ENCODE peak calls at places on chromosome 5, in four cellular contexts. One of them, this sample, is unnamed.

GRCh38 chr5:113047234-113047633 is 70.6 kb downstream of the DCP2 start:
- DNase-seq in breast epithelium: no peak
- DNase-seq in spleen: no peak
- DNase-seq in fibroblast of lung: no peak
- DNase-seq in this sample: no peak

GRCh38 chr5:53381-54174 is 38.4 kb upstream of the PLEKHG4B start:
- DNase-seq in fibroblast of lung: no peak
- DNase-seq in spleen: no peak
- DNase-seq in breast epithelium: no peak
- DNase-seq in this sample: no peak

GRCh38 chr5:177569894-177570293 is 15.5 kb upstream of the FAM193B start:
- DNase-seq in breast epithelium: no peak
- DNase-seq in fibroblast of lung: no peak
- DNase-seq in spleen: no peak
- DNase-seq in this sample: no peak

GRCh38 chr5:158877706-158878105 is 222.0 kb downstream of the EBF1 start:
- DNase-seq in breast epithelium: no peak
- DNase-seq in fibroblast of lung: no peak
- DNase-seq in spleen: no peak
- DNase-seq in this sample: no peak

GRCh38 chr5:50969207-50970145 is 303.0 kb downstream of the PARP8 start:
- DNase-seq in fibroblast of lung: no peak
- DNase-seq in breast epithelium: no peak
- DNase-seq in spleen: peak
- DNase-seq in this sample: no peak

GRCh38 chr5:77437194-77437593 is 54.9 kb downstream of the WDR41 start:
- DNase-seq in fibroblast of lung: no peak
- DNase-seq in breast epithelium: no peak
- DNase-seq in spleen: no peak
- DNase-seq in this sample: no peak

GRCh38 chr5:126234563-126235195 is 188.5 kb upstream of the GRAMD2B start:
- DNase-seq in breast epithelium: no peak
- DNase-seq in fibroblast of lung: peak
- DNase-seq in spleen: no peak
- DNase-seq in this sample: no peak

GRCh38 chr5:91521313-91521712 is 138.2 kb upstream of the ARRDC3 start:
- DNase-seq in spleen: no peak
- DNase-seq in breast epithelium: no peak
- DNase-seq in fibroblast of lung: no peak
- DNase-seq in this sample: no peak

GRCh38 chr5:73501406-73501805 is 3.2 kb downstream of the BTF3 start:
- DNase-seq in spleen: no peak
- DNase-seq in fibroblast of lung: no peak
- DNase-seq in breast epithelium: no peak
- DNase-seq in this sample: no peak

GRCh38 chr5:73482383-73483193 is 15.7 kb upstream of the BTF3 start:
- DNase-seq in spleen: no peak
- DNase-seq in breast epithelium: no peak
- DNase-seq in fibroblast of lung: peak
- DNase-seq in this sample: peak

GRCh38 chr5:144206136-144206535 is 35.5 kb downstream of the KCTD16 start:
- DNase-seq in spleen: no peak
- DNase-seq in breast epithelium: no peak
- DNase-seq in fibroblast of lung: no peak
- DNase-seq in this sample: no peak

GRCh38 chr5:37727238-37727637 is 112.6 kb downstream of the GDNF start:
- DNase-seq in fibroblast of lung: no peak
- DNase-seq in breast epithelium: no peak
- DNase-seq in spleen: no peak
- DNase-seq in this sample: no peak

GRCh38 chr5:89230178-89230577 is 347.2 kb upstream of the MEF2C start:
- DNase-seq in breast epithelium: no peak
- DNase-seq in spleen: no peak
- DNase-seq in fibroblast of lung: no peak
- DNase-seq in this sample: no peak

GRCh38 chr5:93673555-93673954 is 67.8 kb downstream of the POU5F2 start:
- DNase-seq in spleen: no peak
- DNase-seq in breast epithelium: no peak
- DNase-seq in fibroblast of lung: no peak
- DNase-seq in this sample: no peak

GRCh38 chr5:9712506-9713285 is 82.5 kb upstream of the TAS2R1 start:
- DNase-seq in breast epithelium: no peak
- DNase-seq in fibroblast of lung: peak
- DNase-seq in spleen: no peak
- DNase-seq in this sample: peak

GRCh38 chr5:77066191-77066590 is 20.9 kb downstream of the ZBED3 start:
- DNase-seq in breast epithelium: no peak
- DNase-seq in spleen: no peak
- DNase-seq in fibroblast of lung: no peak
- DNase-seq in this sample: no peak

GRCh38 chr5:14871084-14871572 is 450 bp downstream of the ANKH start:
- DNase-seq in fibroblast of lung: no peak
- DNase-seq in spleen: peak
- DNase-seq in breast epithelium: peak
- DNase-seq in this sample: no peak

GRCh38 chr5:67140413-67140812 is 56.2 kb downstream of the CD180 start:
- DNase-seq in spleen: no peak
- DNase-seq in fibroblast of lung: no peak
- DNase-seq in breast epithelium: no peak
- DNase-seq in this sample: no peak

GRCh38 chr5:124816381-124816780 is 69.9 kb upstream of the ZNF608 start:
- DNase-seq in fibroblast of lung: no peak
- DNase-seq in spleen: no peak
- DNase-seq in breast epithelium: no peak
- DNase-seq in this sample: no peak

GRCh38 chr5:28301676-28302075 is 1263.3 kb upstream of the CDH9 start:
- DNase-seq in breast epithelium: no peak
- DNase-seq in fibroblast of lung: peak
- DNase-seq in spleen: no peak
- DNase-seq in this sample: no peak

GRCh38 chr5:54693936-54694510 is 176.5 kb downstream of the SNX18 start:
- DNase-seq in fibroblast of lung: no peak
- DNase-seq in breast epithelium: no peak
- DNase-seq in spleen: no peak
- DNase-seq in this sample: no peak

GRCh38 chr5:179800696-179801201 is 5.9 kb downstream of the MGAT4B start:
- DNase-seq in fibroblast of lung: no peak
- DNase-seq in breast epithelium: no peak
- DNase-seq in spleen: peak
- DNase-seq in this sample: no peak

GRCh38 chr5:92548351-92548750 is 1032.7 kb downstream of the NR2F1-AS1 start:
- DNase-seq in breast epithelium: no peak
- DNase-seq in spleen: no peak
- DNase-seq in fibroblast of lung: peak
- DNase-seq in this sample: no peak

GRCh38 chr5:14200312-14200990 is 57.3 kb downstream of the TRIO start:
- DNase-seq in fibroblast of lung: no peak
- DNase-seq in spleen: no peak
- DNase-seq in breast epithelium: no peak
- DNase-seq in this sample: no peak

GRCh38 chr5:161190778-161191177 is 338.8 kb upstream of the ATP10B start:
- DNase-seq in breast epithelium: no peak
- DNase-seq in fibroblast of lung: no peak
- DNase-seq in spleen: no peak
- DNase-seq in this sample: no peak

GRCh38 chr5:22926574-22926973 is 73.4 kb upstream of the CDH12 start:
- DNase-seq in fibroblast of lung: peak
- DNase-seq in spleen: no peak
- DNase-seq in breast epithelium: no peak
- DNase-seq in this sample: no peak

GRCh38 chr5:43570487-43571158 is 13.7 kb upstream of the PAIP1 start:
- DNase-seq in breast epithelium: no peak
- DNase-seq in spleen: no peak
- DNase-seq in fibroblast of lung: no peak
- DNase-seq in this sample: no peak

GRCh38 chr5:32865475-32865874 is 154.4 kb downstream of the NPR3 start:
- DNase-seq in breast epithelium: no peak
- DNase-seq in fibroblast of lung: no peak
- DNase-seq in spleen: no peak
- DNase-seq in this sample: peak

GRCh38 chr5:176413709-176414191 is 2.6 kb downstream of the CLTB start:
- DNase-seq in breast epithelium: no peak
- DNase-seq in spleen: no peak
- DNase-seq in fibroblast of lung: no peak
- DNase-seq in this sample: no peak

GRCh38 chr5:2387224-2388004 is 364.1 kb downstream of the IRX2 start:
- DNase-seq in fibroblast of lung: peak
- DNase-seq in spleen: no peak
- DNase-seq in breast epithelium: no peak
- DNase-seq in this sample: no peak

GRCh38 chr5:177362102-177362868 is 4.6 kb downstream of the RGS14 start:
- DNase-seq in breast epithelium: no peak
- DNase-seq in fibroblast of lung: no peak
- DNase-seq in spleen: no peak
- DNase-seq in this sample: no peak

GRCh38 chr5:135457424-135458071 is 5.4 kb upstream of the TIFAB start:
- DNase-seq in fibroblast of lung: peak
- DNase-seq in breast epithelium: no peak
- DNase-seq in spleen: peak
- DNase-seq in this sample: no peak

GRCh38 chr5:58891072-58891970 is 308.4 kb downstream of the RAB3C start:
- DNase-seq in breast epithelium: peak
- DNase-seq in fibroblast of lung: peak
- DNase-seq in spleen: no peak
- DNase-seq in this sample: peak

GRCh38 chr5:13250450-13251291 is 693.8 kb downstream of the DNAH5 start:
- DNase-seq in fibroblast of lung: no peak
- DNase-seq in spleen: no peak
- DNase-seq in breast epithelium: no peak
- DNase-seq in this sample: no peak

GRCh38 chr5:109200221-109200620 is 209.6 kb downstream of the PJA2 start:
- DNase-seq in spleen: no peak
- DNase-seq in breast epithelium: no peak
- DNase-seq in fibroblast of lung: no peak
- DNase-seq in this sample: no peak

GRCh38 chr5:73103885-73104284 is 16.5 kb upstream of the TMEM171 start:
- DNase-seq in spleen: no peak
- DNase-seq in fibroblast of lung: no peak
- DNase-seq in breast epithelium: no peak
- DNase-seq in this sample: no peak

GRCh38 chr5:177389368-177390169 is 5.3 kb downstream of the SLC34A1 start:
- DNase-seq in spleen: no peak
- DNase-seq in breast epithelium: peak
- DNase-seq in fibroblast of lung: peak
- DNase-seq in this sample: peak

GRCh38 chr5:35672995-35673394 is 55.3 kb downstream of the SPEF2 start:
- DNase-seq in fibroblast of lung: no peak
- DNase-seq in breast epithelium: no peak
- DNase-seq in spleen: no peak
- DNase-seq in this sample: no peak
- TF ChIP-seq CTCF in fibroblast of lung: no peak
- TF ChIP-seq CTCF in breast epithelium: no peak
- TF ChIP-seq CTCF in spleen: no peak
- TF ChIP-seq CTCF in this sample: no peak

GRCh38 chr5:80251636-80252035 is 4.2 kb downstream of the SERINC5 start:
- DNase-seq in spleen: no peak
- DNase-seq in fibroblast of lung: no peak
- DNase-seq in breast epithelium: no peak
- DNase-seq in this sample: no peak

GRCh38 chr5:80248378-80248777 is 7.5 kb downstream of the SERINC5 start:
- DNase-seq in spleen: no peak
- DNase-seq in fibroblast of lung: no peak
- DNase-seq in breast epithelium: no peak
- DNase-seq in this sample: no peak

GRCh38 chr5:80246995-80247729 is 8.7 kb downstream of the SERINC5 start:
- DNase-seq in breast epithelium: peak
- DNase-seq in fibroblast of lung: peak
- DNase-seq in spleen: no peak
- DNase-seq in this sample: no peak

GRCh38 chr5:80249876-80250275 is 6.0 kb downstream of the SERINC5 start:
- DNase-seq in breast epithelium: no peak
- DNase-seq in fibroblast of lung: no peak
- DNase-seq in spleen: no peak
- DNase-seq in this sample: no peak

GRCh38 chr5:80250801-80251200 is 5.0 kb downstream of the SERINC5 start:
- DNase-seq in spleen: no peak
- DNase-seq in breast epithelium: no peak
- DNase-seq in fibroblast of lung: no peak
- DNase-seq in this sample: no peak
- H3K27ac ChIP-seq in spleen: no peak
- H3K27ac ChIP-seq in breast epithelium: no peak
- H3K27ac ChIP-seq in fibroblast of lung: no peak
- H3K27ac ChIP-seq in this sample: no peak

DNA sequence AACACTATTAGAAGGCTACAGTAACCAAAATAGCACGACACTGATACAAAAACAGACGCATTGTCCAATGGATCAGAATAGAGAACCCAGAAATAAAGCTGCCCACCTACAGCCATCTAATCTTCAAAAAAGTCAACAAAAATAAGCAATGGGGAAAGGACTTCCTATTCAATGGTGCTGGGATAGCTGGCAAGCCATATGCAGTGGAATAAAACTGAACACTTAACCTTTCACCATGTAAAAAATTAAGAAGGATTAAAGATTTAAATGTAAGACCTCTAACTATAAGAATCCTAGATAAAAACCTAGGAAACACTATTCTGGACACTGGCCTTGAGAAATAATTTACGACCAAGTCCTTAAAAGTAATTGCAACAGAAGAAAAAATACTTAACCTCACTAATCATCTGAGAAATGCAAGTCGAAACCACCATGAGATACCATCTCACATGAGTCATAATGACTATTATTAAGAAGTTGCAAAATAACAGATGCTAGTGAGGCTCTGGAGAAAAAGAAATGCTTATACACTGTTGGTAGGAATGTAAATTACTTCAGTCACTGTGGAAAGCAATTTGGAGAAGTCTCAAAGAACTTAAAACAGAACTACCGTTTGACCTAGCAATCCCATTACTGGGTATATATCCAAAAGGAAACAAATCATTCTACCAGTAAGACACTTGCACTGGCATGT is 203.3 kb upstream of the CDH9 start:
- DNase-seq in spleen: no peak
- DNase-seq in breast epithelium: no peak
- DNase-seq in fibroblast of lung: peak
- DNase-seq in this sample: peak
- TF ChIP-seq CTCF in spleen: no peak
- TF ChIP-seq CTCF in breast epithelium: no peak
- TF ChIP-seq CTCF in fibroblast of lung: peak
- TF ChIP-seq CTCF in this sample: peak

GRCh38 chr5:16870878-16871277 is 65.2 kb downstream of the MYO10 start:
- DNase-seq in fibroblast of lung: peak
- DNase-seq in breast epithelium: no peak
- DNase-seq in spleen: no peak
- DNase-seq in this sample: no peak
- H3K27ac ChIP-seq in fibroblast of lung: peak
- H3K27ac ChIP-seq in breast epithelium: no peak
- H3K27ac ChIP-seq in spleen: peak
- H3K27ac ChIP-seq in this sample: no peak

DNA sequence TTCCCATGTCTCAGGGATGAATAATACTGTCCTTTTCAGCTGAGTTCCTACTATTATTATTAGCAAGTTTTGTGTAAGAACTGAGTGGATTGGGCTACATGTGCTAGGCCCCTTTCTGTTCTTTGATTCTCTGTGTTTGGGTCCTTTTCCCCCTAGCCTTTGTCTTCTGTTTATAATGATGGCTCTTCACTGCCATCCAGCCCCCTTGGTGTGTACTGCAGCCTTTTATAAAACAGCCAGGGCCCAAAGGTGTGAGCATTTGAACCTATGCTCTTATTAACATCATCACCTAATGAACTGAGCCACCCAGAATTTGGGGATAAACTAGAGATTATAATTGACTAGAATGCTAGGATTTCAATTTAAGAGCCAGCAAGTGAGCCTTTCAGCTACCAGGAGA is 52.6 kb downstream of the PLAC8L1 start:
- DNase-seq in breast epithelium: no peak
- DNase-seq in spleen: no peak
- DNase-seq in fibroblast of lung: no peak
- DNase-seq in this sample: no peak
- TF ChIP-seq CTCF in breast epithelium: peak
- TF ChIP-seq CTCF in spleen: no peak
- TF ChIP-seq CTCF in fibroblast of lung: peak
- TF ChIP-seq CTCF in this sample: peak

This sample was measured in AG04450.